ENCODE peak calls at places on chromosomes 3 and 15, in six cellular contexts. W is neuronal stem cell, R is mesenchymal stem cell, Y is trophoblast cell, M is mesendoderm, I is H1. U is an unnamed sample.

GRCh38 chr3:188546835-188547670 is 393.1 kb downstream of the LPP start:
- DNase-seq in Y (no peak), M (peak), W (no peak), R (peak), I (no peak), U (peak)

GRCh38 chr3:37540786-37541185 is 320.9 kb upstream of the CTDSPL start:
- DNase-seq in R (no peak), M (no peak), I (no peak), W (no peak), Y (no peak), U (no peak)

GRCh38 chr3:16311960-16312451 is 47.0 kb downstream of the OXNAD1 start:
- DNase-seq in Y (no peak), R (peak), W (no peak), M (no peak), I (no peak), U (no peak)

GRCh38 chr15:71916834-71917233 is 106.5 kb downstream of the NR2E3 start:
- DNase-seq in M (no peak), Y (peak), W (no peak), I (no peak), R (no peak), U (no peak)

GRCh38 chr15:55403531-55403930 is 4.6 kb downstream of the CCPG1 start:
- DNase-seq in R (peak), M (no peak), W (no peak), Y (peak), I (no peak), U (peak)

GRCh38 chr3:179526989-179527391 is 35.7 kb upstream of the ACTL6A start:
- DNase-seq in R (peak), I (peak), W (peak), M (peak), Y (no peak), U (peak)

GRCh38 chr3:59248976-59249375 is 199.2 kb upstream of the CFAP20DC start:
- DNase-seq in Y (no peak), M (no peak), I (no peak), W (no peak), R (no peak), U (no peak)

GRCh38 chr3:50138266-50139230 is 16.6 kb upstream of the SEMA3F start:
- DNase-seq in Y (no peak), R (no peak), W (no peak), M (peak), I (peak), U (no peak)

GRCh38 chr15:55740981-55741591 is 1.9 kb downstream of the PRTG start:
- DNase-seq in M (peak), I (no peak), W (no peak), R (peak), Y (no peak), U (no peak)

GRCh38 chr15:36156855-36157521 is 422.4 kb upstream of the CDIN1 start:
- DNase-seq in I (no peak), W (no peak), M (peak), R (peak), Y (peak), U (peak)

GRCh38 chr15:81166949-81167816 is 29.5 kb upstream of the IL16 start:
- DNase-seq in Y (no peak), I (no peak), W (no peak), R (no peak), M (no peak), U (no peak)

GRCh38 chr15:40096094-40096876 is 12.4 kb downstream of the BMF start:
- DNase-seq in Y (no peak), W (no peak), I (no peak), M (no peak), R (peak), U (no peak)

GRCh38 chr3:133509482-133509881 is 64.0 kb upstream of the CDV3 start:
- DNase-seq in Y (no peak), M (no peak), I (no peak), W (no peak), R (no peak), U (peak)

GRCh38 chr3:120449701-120450216 is 1.0 kb downstream of the FSTL1 start:
- DNase-seq in W (no peak), M (no peak), Y (peak), I (no peak), R (peak), U (peak)

GRCh38 chr3:58332575-58333179 is at the start of gene PXK:
- DNase-seq in Y (peak), I (peak), R (peak), M (peak), W (peak), U (peak)

GRCh38 chr3:51983578-51984268 is 388 bp downstream of the ACY1 start:
- DNase-seq in R (no peak), Y (no peak), I (no peak), M (no peak), W (no peak), U (no peak)

GRCh38 chr3:160226740-160227048 is 1.5 kb downstream of the C3orf80 start:
- DNase-seq in Y (no peak), M (no peak), I (no peak), W (no peak), R (no peak), U (no peak)

GRCh38 chr3:89372456-89372855 is 265.0 kb downstream of the EPHA3 start:
- DNase-seq in I (no peak), W (no peak), M (no peak), R (no peak), Y (no peak), U (no peak)

GRCh38 chr3:46987485-46988401 is 8.3 kb downstream of the NBEAL2 start:
- DNase-seq in I (peak), R (peak), W (no peak), M (peak), Y (peak), U (no peak)

GRCh38 chr15:39300451-39301153 is 280.3 kb upstream of the THBS1 start:
- DNase-seq in W (no peak), M (peak), R (peak), I (no peak), Y (peak), U (peak)

GRCh38 chr15:41790756-41791546 is 16.7 kb downstream of the MAPKBP1 start:
- DNase-seq in R (peak), Y (no peak), M (peak), W (no peak), I (no peak), U (peak)

GRCh38 chr3:60190073-60190472 is 1061.2 kb downstream of the FHIT start:
- DNase-seq in R (no peak), I (no peak), Y (no peak), M (no peak), W (no peak), U (no peak)

GRCh38 chr15:57025264-57025939 is 107.0 kb downstream of the TCF12 start:
- DNase-seq in M (no peak), R (peak), W (no peak), I (no peak), Y (peak), U (peak)

GRCh38 chr3:160941885-160942494 is 163.2 kb downstream of the B3GALNT1 start:
- DNase-seq in M (peak), R (peak), W (peak), I (peak), Y (peak), U (peak)

GRCh38 chr15:42387603-42388002 is 28.3 kb downstream of the CAPN3 start:
- DNase-seq in R (no peak), M (no peak), W (no peak), Y (no peak), I (no peak), U (no peak)

GRCh38 chr3:142489572-142490323 is 41.9 kb upstream of the XRN1 start:
- DNase-seq in W (no peak), I (no peak), M (no peak), Y (no peak), R (peak), U (peak)

GRCh38 chr3:50236484-50237132 is 604 bp downstream of the GNAI2 start:
- DNase-seq in W (no peak), M (no peak), I (peak), Y (peak), R (no peak), U (no peak)

GRCh38 chr3:125398952-125399351 is 23.8 kb upstream of the ZNF148 start:
- DNase-seq in I (no peak), R (no peak), W (no peak), M (peak), Y (no peak), U (no peak)

GRCh38 chr3:185021326-185021725 is 131.5 kb downstream of the C3orf70 start:
- DNase-seq in M (no peak), Y (peak), R (no peak), W (no peak), I (no peak), U (peak)

GRCh38 chr3:16768956-16769355 is 115.8 kb upstream of the PLCL2 start:
- DNase-seq in W (no peak), I (no peak), R (no peak), M (peak), Y (no peak), U (no peak)

GRCh38 chr3:189186093-189186492 is 14.3 kb downstream of the TPRG1 start:
- DNase-seq in W (no peak), R (peak), Y (peak), I (no peak), M (no peak), U (peak)

GRCh38 chr3:60754617-60755016 is 496.6 kb downstream of the FHIT start:
- DNase-seq in W (no peak), M (no peak), R (no peak), I (no peak), Y (peak), U (no peak)

GRCh38 chr15:79736435-79737000 is 160.3 kb downstream of the MTHFS start:
- DNase-seq in W (no peak), R (no peak), Y (no peak), M (no peak), I (no peak), U (no peak)

GRCh38 chr3:39485547-39485946 is 18.1 kb downstream of the MOBP start:
- DNase-seq in I (no peak), W (no peak), Y (no peak), R (no peak), M (no peak), U (no peak)
- H2BK120ac ChIP-seq in I (no peak), W (no peak), Y (no peak), R (no peak), M (no peak), U (no peak)

DNA sequence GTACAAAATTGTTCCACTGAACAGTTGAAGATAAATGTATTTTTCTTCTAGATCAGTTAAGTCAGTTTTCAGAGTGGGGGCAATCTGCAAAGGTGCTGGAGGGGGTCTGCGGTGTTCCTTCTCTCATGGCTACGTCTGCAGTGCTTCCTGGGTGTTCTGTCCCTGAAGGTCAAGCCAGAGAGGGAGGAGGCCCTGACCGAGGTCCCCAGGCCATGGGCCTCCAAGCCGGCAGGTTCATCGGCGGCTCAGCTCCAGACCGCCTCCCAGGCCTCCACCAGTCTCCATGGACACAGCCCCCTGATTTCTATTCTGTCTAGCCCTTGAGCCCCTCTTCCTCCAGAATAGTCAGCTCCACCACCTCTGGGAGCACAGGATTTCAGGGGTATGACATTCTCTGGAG is 28.5 kb upstream of the TSEN2 start:
- DNase-seq in W (no peak), R (no peak), Y (no peak), M (no peak), I (no peak), U (no peak)
- H3K4me3 ChIP-seq in W (no peak), R (no peak), Y (no peak), M (no peak), I (no peak), U (no peak)

DNA sequence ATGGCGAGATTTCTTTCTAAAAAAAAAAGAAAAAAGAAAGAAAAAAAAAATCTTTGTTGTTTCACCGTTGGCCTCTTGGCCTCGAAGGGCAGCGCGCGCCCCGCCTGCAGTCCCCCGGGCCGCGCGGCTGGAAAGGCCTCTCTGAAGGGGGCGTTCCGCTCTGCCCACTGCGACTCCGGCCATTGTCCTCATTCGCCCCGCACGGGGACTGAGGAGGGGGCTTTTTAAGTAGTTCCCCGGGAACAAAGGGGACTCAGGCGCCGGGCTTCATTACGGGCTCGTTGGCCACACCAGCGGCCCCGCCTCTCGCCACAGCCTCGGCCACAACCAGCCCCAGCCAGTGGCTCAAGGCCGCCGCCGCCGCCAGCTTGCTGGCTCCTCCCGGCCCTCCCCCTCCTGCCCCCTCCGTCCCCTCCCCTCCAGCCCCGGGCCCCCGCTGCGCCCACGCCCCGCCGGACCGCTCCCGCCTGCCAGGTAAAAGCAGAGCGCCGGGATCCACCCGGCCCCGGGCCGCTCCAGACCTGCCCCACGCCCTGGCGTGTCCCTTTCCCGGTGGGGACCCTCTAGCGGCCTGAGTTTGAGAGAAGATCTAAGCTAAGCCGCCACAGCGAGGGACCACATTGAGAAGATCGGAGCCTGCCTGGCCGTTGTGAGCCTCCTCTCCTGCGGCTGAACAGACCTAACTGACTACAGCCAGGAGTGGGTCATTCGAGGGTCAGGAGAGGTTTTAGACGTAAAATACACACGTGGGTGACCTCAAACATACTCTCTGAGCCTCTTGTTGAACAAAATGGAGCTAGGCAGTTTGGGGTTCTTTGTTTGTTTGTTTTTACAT is 54.1 kb downstream of the CPN2 start:
- DNase-seq in R (peak), W (peak), I (peak), Y (peak), M (peak), U (no peak)
- H2BK120ac ChIP-seq in R (peak), W (no peak), I (peak), Y (peak), M (peak), U (no peak)

GRCh38 chr3:194481103-194481502 is 5.7 kb downstream of the ATP13A3 start:
- DNase-seq in M (no peak), W (no peak), R (peak), Y (no peak), I (no peak), U (peak)

GRCh38 chr3:194475138-194475932 is 11.5 kb downstream of the ATP13A3 start:
- DNase-seq in Y (no peak), R (no peak), M (no peak), W (no peak), I (no peak), U (peak)

GRCh38 chr3:194474675-194475074 is 12.1 kb downstream of the ATP13A3 start:
- DNase-seq in Y (no peak), M (no peak), I (no peak), W (no peak), R (no peak), U (peak)

GRCh38 chr3:194475978-194476377 is 10.8 kb downstream of the ATP13A3 start:
- DNase-seq in R (no peak), Y (no peak), I (no peak), W (no peak), M (no peak), U (no peak)

GRCh38 chr3:194476784-194477183 is 10.0 kb downstream of the ATP13A3 start:
- DNase-seq in Y (no peak), W (no peak), R (no peak), M (no peak), I (no peak), U (no peak)
- H3K4me3 ChIP-seq in Y (no peak), W (no peak), R (no peak), M (no peak), I (no peak), U (no peak)

DNA sequence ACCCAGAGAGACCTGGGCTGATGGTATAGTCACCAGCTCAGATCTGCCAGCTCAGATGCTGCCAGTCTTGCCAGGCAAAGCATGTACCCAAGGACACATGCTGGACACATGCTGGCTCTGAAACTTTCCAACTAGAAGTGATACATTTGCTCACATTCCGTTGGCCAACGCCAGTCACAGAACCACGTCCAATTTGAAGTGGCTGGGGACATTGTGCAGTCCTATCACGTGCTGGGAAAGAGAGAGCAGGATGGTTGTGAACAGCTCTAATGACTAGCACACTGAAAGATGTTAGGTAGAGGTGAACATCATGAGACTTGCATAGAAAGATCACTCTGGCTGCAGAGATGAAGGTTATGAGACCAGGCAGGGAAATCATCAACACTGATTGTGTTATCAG is 308.5 kb upstream of the ROPN1 start:
- DNase-seq in R (no peak), I (no peak), M (no peak), Y (no peak), W (no peak), U (no peak)
- H2BK120ac ChIP-seq in R (no peak), I (no peak), M (no peak), Y (no peak), W (no peak), U (no peak)

DNA sequence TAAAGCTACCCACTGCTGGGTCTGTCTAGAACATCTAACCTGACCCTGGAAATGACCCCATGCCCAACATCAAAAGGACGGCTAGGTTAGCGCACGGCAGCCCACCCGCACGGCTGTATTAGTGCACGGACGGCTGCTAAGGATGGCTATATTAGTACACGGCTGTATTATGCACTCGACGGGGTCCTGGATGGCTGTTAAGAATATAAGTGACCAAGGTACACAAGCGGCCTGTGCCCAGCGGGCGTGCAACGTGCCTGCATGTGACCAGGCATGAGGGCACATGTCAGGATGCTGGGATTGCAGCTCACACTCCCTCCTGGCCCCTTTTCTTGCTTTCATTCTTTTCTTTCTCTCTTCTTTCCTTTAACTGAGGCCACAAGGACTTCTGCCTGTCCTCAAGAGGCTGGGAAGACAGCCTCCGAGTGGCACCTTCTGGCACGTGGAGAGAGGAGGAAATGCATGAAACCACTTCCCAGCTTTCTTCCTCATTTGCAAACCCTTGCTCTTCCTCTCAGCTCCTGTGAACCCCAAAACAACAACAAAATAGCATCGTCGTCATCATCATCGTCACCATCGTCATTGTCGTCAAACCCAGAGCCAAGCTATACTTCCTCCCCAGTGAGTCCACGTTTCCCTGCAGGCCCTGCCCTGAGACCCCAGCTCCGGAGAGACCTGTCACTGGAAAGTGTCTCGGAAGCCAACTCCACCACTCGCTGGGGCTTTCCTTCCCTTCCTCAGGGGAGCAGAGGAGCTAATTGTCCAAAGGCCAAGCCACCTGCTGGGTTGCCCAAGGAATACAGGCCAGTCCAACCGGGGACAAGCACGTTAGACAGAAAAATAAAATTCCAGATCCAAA is 101.8 kb downstream of the CHSY1 start:
- DNase-seq in I (no peak), W (no peak), M (no peak), R (no peak), Y (no peak), U (no peak)
- H3K4me3 ChIP-seq in I (no peak), W (no peak), M (no peak), R (no peak), Y (peak), U (no peak)

DNA sequence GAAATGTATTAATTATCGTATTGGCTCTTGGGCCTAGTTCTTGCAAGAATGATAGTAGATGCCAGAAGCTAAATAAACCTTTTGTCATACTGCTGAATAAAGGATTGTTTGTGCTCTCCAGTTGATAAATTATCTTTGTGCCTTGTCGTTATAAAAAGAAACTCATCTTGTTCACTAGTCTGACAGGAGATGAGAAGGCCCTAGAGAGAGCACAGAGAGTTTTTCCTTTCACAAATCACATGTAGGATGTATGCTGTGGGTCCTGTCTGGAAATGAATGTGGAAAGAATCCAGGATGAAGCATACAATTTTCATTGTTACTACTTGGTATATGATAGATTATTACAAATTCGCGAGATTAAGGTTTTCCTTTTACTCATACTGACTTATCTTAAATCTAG is 113.0 kb downstream of the NLGN1 start:
- DNase-seq in I (no peak), Y (no peak), W (no peak), R (no peak), M (no peak), U (no peak)
- H2BK120ac ChIP-seq in I (no peak), Y (no peak), W (no peak), R (no peak), M (no peak), U (no peak)